ENCODE peak calls at places on chromosome 22, in five cellular contexts. G is fibroblast of lung, N is K562, M is mammary epithelial cell, Z is keratinocyte. V is an unnamed sample.

GRCh38 chr22:17260950-17261349 is 41.7 kb upstream of the ADA2 start:
- DNase-seq in G (no peak), N (no peak), M (no peak), Z (no peak), V (no peak)

GRCh38 chr22:29000225-29000556 is 61.4 kb downstream of the C22orf31 start:
- DNase-seq in G (no peak), N (no peak), M (no peak), Z (no peak), V (no peak)

GRCh38 chr22:26763633-26764295 is 106.4 kb downstream of the MIAT start:
- DNase-seq in G (peak), N (no peak), M (peak), Z (peak), V (peak)

GRCh38 chr22:42820075-42820763 is 36.9 kb downstream of the ARFGAP3 start:
- DNase-seq in G (peak), N (peak), M (peak), Z (no peak), V (peak)

GRCh38 chr22:42918500-42918899 is 61.4 kb upstream of the ARFGAP3 start:
- DNase-seq in G (no peak), N (no peak), M (peak), Z (no peak), V (no peak)

GRCh38 chr22:49209452-49210195 is 618.0 kb downstream of the BRD1 start:
- DNase-seq in G (no peak), N (no peak), M (no peak), Z (no peak), V (no peak)

GRCh38 chr22:36155702-36156101 is 4.9 kb downstream of the APOL3 start:
- DNase-seq in G (peak), N (no peak), M (no peak), Z (no peak), V (no peak)

GRCh38 chr22:30159561-30160353 is 79.5 kb downstream of the HORMAD2 start:
- DNase-seq in G (peak), N (no peak), M (peak), Z (peak), V (peak)

GRCh38 chr22:17346578-17346977 is 22.7 kb upstream of the CECR2 start:
- DNase-seq in G (no peak), N (no peak), M (no peak), Z (no peak), V (no peak)

GRCh38 chr22:48476599-48476998 is 1351.1 kb downstream of the BRD1 start:
- DNase-seq in G (no peak), N (no peak), M (no peak), Z (no peak), V (no peak)

GRCh38 chr22:49391436-49391835 is 436.2 kb downstream of the BRD1 start:
- DNase-seq in G (no peak), N (no peak), M (no peak), Z (no peak), V (no peak)

GRCh38 chr22:24894998-24895397 is 51.5 kb downstream of the LHFPL7 start:
- DNase-seq in G (peak), N (no peak), M (peak), Z (no peak), V (peak)

DNA sequence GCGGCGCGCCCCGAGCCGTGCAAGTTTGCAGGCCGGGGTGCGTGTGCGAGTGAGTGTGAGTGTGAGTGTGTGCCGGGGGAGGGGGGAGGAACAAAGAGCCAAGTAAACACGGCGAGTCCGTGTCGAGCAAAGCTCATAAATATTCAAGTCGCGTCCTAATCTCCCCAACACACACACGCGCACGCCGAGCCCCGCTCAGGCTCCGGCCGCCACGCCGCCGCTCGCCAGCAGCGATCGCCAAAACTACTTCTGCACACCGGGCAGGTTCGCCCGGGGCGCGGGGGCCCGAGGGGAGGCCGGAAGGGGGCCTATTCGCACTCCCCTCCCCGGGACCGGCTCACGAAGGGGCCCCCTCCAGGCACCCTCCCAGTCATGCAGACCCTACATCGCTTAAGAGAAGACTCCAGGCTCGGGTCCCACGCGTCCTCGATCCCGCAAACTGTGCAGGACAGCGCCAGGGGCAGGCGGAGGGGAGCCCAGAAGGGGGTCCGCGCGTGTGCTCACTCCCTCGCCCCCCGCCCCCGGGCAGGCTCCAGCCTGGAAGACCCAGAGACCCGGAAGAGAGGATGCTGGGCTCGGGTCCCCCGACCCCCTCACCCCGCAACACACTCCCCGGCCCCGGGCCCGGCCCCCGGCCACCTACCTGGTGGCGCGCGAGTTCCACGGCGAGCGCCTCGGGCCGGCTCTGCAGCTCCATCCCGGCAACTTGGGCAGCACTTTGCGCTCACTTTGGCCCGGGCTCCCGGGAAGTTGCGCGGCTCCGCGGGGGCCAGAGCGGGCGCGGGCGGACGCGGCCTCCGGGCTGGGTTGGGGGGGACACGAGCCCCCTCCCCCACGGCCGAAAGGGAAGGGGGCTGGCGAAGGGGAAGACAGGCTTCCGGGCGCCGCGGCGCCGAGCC is 703 bp downstream of the PHF21B start:
- DNase-seq in G (no peak), N (no peak), M (peak), Z (no peak), V (no peak)
- TF ChIP-seq EZH2 in G (peak), N (no peak), M (peak), Z (peak), V (peak)

DNA sequence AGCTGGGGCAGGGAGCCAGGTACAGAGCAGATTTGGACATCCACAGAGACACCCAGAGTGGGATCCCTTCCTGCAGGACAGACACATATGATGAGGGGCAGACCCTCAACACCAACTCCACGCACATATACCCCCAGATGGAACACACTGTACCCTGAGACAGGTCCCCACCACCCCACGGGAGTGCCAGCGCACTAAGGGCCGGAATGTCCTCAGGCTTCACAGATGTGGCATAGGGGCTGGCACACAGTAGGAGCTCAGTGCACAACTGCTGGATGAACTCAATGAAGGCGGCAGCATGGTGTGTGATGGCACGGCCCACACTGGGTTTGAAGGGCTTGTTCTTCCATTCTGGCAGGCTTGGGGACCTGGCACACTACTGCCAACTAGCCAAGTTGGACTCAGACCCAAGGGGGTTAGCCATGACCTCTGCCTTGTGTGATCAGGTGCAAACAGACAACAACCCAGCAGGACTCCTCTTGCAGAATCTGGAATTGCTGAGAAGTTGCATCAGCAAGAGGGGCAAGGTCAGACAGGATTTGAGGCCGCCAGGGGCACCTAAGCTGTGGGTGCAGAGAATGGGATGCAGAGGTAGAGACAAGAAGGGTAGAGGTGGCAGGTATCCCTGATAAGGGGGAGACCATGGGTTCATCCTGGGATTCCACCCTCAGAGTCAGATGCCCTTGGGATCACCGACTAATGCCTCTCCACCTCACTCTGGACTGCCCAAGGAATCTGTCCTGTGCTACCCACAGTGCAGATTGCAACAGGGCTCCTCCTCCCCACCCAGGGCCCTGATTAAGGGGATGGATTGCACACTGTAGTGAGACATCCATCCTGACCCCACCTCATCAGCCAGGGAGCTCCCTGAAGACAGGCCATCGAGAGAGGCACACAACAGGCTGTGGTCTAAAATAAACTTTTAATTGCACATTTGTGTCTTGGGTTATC is 2.4 kb downstream of the C22orf15 start:
- DNase-seq in G (no peak), N (no peak), M (no peak), Z (no peak), V (no peak)
- H3K4me3 ChIP-seq in G (no peak), N (no peak), M (no peak), Z (no peak), V (no peak)

DNA sequence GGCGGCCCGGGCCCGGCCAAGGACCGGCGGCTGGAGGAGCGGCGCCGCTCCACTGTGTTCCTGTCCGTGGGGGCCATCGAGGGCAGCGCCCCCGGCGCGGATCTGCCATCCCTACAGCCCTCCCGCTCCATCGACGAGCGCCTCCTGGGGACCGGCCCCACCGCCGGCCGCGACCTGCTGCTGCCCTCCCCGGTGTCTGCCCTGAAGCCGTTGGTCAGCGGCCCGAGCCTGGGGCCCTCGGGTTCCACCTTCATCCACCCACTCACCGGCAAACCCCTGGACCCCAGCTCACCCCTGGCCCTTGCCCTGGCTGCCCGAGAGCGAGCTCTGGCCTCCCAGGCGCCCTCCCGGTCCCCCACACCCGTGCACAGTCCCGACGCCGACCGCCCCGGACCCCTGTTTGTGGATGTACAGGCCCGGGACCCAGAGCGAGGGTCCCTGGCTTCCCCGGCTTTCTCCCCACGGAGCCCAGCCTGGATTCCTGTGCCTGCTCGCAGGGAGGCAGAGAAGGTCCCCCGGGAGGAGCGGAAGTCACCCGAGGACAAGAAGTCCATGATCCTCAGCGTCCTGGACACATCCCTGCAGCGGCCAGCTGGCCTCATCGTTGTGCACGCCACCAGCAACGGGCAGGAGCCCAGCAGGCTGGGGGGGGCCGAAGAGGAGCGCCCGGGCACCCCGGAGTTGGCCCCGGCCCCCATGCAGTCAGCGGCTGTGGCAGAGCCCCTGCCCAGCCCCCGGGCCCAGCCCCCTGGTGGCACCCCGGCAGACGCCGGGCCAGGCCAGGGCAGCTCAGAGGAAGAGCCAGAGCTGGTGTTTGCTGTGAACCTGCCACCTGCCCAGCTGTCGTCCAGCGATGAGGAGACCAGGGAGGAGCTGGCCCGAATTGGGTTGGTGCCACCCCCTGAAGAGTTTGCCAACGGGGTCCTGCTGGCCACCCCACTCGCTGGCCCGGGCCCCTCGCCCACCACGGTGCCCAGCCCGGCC is 16.9 kb upstream of the ACR start:
- DNase-seq in G (no peak), N (no peak), M (no peak), Z (no peak), V (no peak)
- TF ChIP-seq EZH2 in G (no peak), N (no peak), M (no peak), Z (peak), V (no peak)

GRCh38 chr22:37701121-37701786 is 4.4 kb downstream of the TRIOBP start:
- DNase-seq in G (no peak), N (no peak), M (no peak), Z (no peak), V (peak)

GRCh38 chr22:37690901-37691504 is 4.9 kb downstream of the NOL12 start:
- DNase-seq in G (no peak), N (no peak), M (peak), Z (peak), V (peak)

GRCh38 chr22:37692627-37693285 is 4.1 kb upstream of the TRIOBP start:
- DNase-seq in G (no peak), N (no peak), M (no peak), Z (no peak), V (no peak)

GRCh38 chr22:37697540-37697835 is 640 bp downstream of the TRIOBP start:
- DNase-seq in G (no peak), N (no peak), M (no peak), Z (no peak), V (no peak)

DNA sequence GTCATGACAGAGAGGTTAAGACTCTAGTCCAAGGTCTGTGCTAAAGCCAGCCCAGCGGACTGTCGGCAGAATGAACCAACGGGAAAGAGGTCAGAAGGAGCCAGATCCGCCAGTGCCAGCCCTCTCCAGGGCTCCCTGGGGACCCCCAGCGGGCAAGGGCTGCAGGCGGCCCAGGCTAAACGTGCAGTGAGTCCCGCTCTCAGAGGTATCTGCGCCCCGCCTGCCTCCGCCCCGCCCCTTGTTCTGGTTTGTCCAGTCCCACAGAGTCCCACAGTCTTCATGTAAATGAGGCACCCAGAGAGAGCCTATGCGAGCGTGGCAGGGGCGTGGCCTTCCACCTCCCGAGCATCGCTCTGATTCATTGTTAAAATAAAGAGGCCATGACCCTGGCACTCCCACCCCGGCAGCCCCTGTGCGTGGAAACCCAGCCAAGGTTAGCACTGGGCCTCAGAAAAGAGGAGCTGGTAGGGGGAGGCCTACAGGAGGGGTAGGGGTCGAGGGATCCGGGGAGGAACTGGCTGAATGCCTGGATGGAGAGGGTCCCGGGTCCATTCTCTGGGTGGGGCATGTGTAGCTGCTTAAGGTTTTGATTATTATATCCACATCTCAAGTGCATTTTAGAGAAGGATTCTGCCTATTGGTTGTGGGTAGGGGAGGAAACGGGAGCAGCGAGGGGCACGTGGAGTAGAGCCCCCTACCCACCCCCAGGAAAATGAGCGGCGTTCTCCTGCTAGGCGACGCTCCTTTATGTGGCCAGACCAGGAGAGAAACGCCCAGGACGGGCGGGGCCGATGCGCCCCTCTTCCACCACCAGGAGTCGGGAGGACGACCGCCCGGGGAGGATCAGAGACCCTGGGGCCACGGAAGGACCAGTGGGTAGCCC is at the start of gene TRIOBP:
- DNase-seq in G (peak), N (peak), M (peak), Z (peak), V (peak)
- H3K4me3 ChIP-seq in G (no peak), N (no peak), M (no peak), Z (peak), V (peak)

GRCh38 chr22:44567846-44568493 is 69.9 kb upstream of the RTL6 start:
- DNase-seq in G (peak), N (no peak), M (peak), Z (no peak), V (peak)
- TF ChIP-seq EZH2 in G (no peak), N (no peak), M (no peak), Z (no peak), V (no peak)

GRCh38 chr22:39518124-39518786 is 2.1 kb upstream of the ATF4 start:
- DNase-seq in G (no peak), N (no peak), M (no peak), Z (no peak), V (no peak)
- H3K4me3 ChIP-seq in G (no peak), N (peak), M (no peak), Z (no peak), V (peak)

DNA sequence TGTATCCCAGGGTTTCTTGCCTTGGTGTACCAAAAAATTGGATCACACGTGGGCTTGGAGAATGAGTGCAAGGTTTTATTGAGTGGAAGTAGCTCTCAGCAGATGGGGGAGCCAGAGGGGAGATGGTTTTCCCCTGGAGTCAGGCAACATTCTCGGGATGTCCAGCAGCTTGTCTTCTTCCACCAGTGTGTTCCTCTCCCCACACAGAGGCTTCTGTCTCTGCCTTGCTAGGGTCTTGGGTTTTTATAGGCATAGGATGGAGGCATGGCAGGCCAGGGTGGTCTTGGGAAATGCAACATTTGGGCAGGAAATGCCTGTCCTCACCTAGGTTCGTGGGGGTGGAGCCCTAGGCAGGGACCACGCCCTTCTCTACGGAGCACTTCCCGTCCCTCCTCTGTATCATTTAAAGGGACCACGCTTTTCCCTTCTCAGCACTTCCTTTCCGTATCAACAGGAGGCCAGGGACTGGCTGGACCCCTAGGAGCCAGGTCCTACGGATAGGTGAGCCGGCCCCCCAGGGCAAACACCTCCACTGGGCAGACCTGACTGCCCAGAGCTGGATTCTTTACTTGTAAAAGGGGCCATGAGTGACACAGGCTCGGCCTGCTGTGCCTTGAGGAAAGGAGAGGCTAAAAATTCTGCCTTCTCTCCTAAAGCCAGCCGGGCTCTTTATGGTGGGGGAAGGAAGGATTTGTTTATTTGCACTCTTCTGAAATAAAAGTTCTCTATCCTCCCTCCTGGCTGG is 55.3 kb upstream of the CCDC188 start:
- DNase-seq in G (peak), N (peak), M (peak), Z (peak), V (peak)
- TF ChIP-seq EZH2 in G (no peak), N (no peak), M (no peak), Z (no peak), V (no peak)

DNA sequence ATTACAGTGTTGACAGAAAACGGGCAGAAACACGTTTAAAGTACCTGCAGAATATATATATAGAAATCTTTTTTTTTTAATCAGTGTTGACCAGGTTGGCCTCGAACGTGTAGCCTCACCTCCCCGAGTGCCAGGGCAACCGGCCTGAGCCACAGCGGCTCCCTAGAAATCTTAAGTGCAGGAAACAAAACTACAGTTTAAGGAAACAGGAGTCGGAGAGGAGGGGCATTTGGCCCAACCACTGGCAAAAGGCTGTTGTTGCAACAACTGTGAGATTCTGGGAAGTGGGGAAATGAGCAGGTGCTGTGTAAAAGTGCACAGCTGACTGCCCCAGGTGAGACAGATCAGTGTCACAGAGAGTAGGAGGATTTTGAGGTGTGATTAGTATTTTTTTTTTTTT is 3.7 kb downstream of the YWHAH start:
- DNase-seq in G (no peak), N (no peak), M (no peak), Z (no peak), V (no peak)
- H3K4me3 ChIP-seq in G (no peak), N (no peak), M (no peak), Z (no peak), V (no peak)

GRCh38 chr22:46061431-46062231 is 84.7 kb upstream of the WNT7B start:
- DNase-seq in G (no peak), N (no peak), M (peak), Z (no peak), V (no peak)
- TF ChIP-seq EZH2 in G (no peak), N (no peak), M (no peak), Z (no peak), V (no peak)

GRCh38 chr22:33666249-33666648 is 254.0 kb downstream of the LARGE1 start:
- DNase-seq in G (no peak), N (no peak), M (no peak), Z (no peak), V (no peak)

GRCh38 chr22:33666661-33667619 is 253.3 kb downstream of the LARGE1 start:
- DNase-seq in G (no peak), N (no peak), M (no peak), Z (no peak), V (no peak)
- H3K4me3 ChIP-seq in G (no peak), N (no peak), M (no peak), Z (no peak), V (no peak)

V was measured in PC-3.